ENCODE peak calls at places on chromosomes 1 and 21, in eight cellular contexts. A, E, O, F, H, I, J and M are unnamed samples.

GRCh38 chr1:41261926-41262618 is 20.0 kb upstream of the SCMH1 start:
- DNase-seq in A (no peak), E (no peak), O (no peak), F (no peak), H (no peak), I (no peak), J (no peak), M (no peak)

GRCh38 chr1:245988393-245989078 is 518.5 kb downstream of the SMYD3 start:
- DNase-seq in A (no peak), E (no peak), O (no peak), F (no peak), H (no peak), I (no peak), J (no peak), M (no peak)

GRCh38 chr1:205701405-205701804 is 21.1 kb upstream of the SLC45A3 start:
- DNase-seq in A (no peak), E (no peak), O (no peak), F (no peak), H (no peak), I (no peak), J (no peak), M (no peak)

GRCh38 chr21:16426936-16427335 is 697.2 kb downstream of the USP25 start:
- DNase-seq in A (no peak), E (no peak), O (no peak), F (no peak), H (no peak), I (no peak), J (no peak), M (no peak)

GRCh38 chr1:230272557-230272956 is 153.6 kb downstream of the PGBD5 start:
- DNase-seq in A (no peak), E (no peak), O (no peak), F (no peak), H (no peak), I (peak), J (no peak), M (no peak)

GRCh38 chr21:33801424-33802405 is 113.9 kb downstream of the ATP5PO start:
- DNase-seq in A (no peak), E (peak), O (no peak), F (no peak), H (peak), I (no peak), J (peak), M (no peak)

GRCh38 chr1:81781749-81782148 is 19.0 kb upstream of the ADGRL2 start:
- DNase-seq in A (no peak), E (no peak), O (no peak), F (no peak), H (no peak), I (no peak), J (no peak), M (no peak)

GRCh38 chr1:58786184-58786926 is 2.5 kb upstream of the JUN start:
- DNase-seq in A (no peak), E (peak), O (no peak), F (no peak), H (no peak), I (no peak), J (no peak), M (no peak)

GRCh38 chr21:44723177-44724131 is 12.1 kb upstream of the TSPEAR start:
- DNase-seq in A (no peak), E (no peak), O (no peak), F (no peak), H (peak), I (no peak), J (no peak), M (no peak)

GRCh38 chr1:235168375-235168774 is 7.3 kb upstream of the RBM34 start:
- DNase-seq in A (no peak), E (no peak), O (no peak), F (no peak), H (no peak), I (no peak), J (no peak), M (no peak)

GRCh38 chr1:153578936-153579335 is 13.3 kb upstream of the S100A2 start:
- DNase-seq in A (no peak), E (no peak), O (no peak), F (no peak), H (no peak), I (no peak), J (no peak), M (no peak)

GRCh38 chr1:153649867-153650235 is 8.7 kb upstream of the SNAPIN start:
- DNase-seq in A (no peak), E (no peak), O (no peak), F (no peak), H (peak), I (no peak), J (peak), M (no peak)

GRCh38 chr1:204975568-204976235 is 67.3 kb upstream of the CNTN2 start:
- DNase-seq in A (peak), E (peak), O (no peak), F (peak), H (peak), I (peak), J (no peak), M (no peak)

GRCh38 chr1:57079454-57080157 is 113.8 kb upstream of the C8B start:
- DNase-seq in A (no peak), E (no peak), O (no peak), F (no peak), H (no peak), I (no peak), J (no peak), M (no peak)

GRCh38 chr1:84089470-84090261 is 54.4 kb upstream of the PRKACB start:
- DNase-seq in A (no peak), E (peak), O (no peak), F (no peak), H (no peak), I (no peak), J (no peak), M (no peak)

GRCh38 chr1:61424382-61424781 is 300.6 kb downstream of the TM2D1 start:
- DNase-seq in A (no peak), E (no peak), O (no peak), F (no peak), H (peak), I (no peak), J (peak), M (no peak)

GRCh38 chr1:76727520-76727919 is 139.8 kb upstream of the ST6GALNAC5 start:
- DNase-seq in A (no peak), E (no peak), O (no peak), F (no peak), H (no peak), I (no peak), J (no peak), M (no peak)

GRCh38 chr1:176820292-176821056 is 344.0 kb downstream of the ASTN1 start:
- DNase-seq in A (no peak), E (peak), O (no peak), F (no peak), H (no peak), I (no peak), J (no peak), M (no peak)

GRCh38 chr1:96510911-96511310 is 210.7 kb upstream of the PTBP2 start:
- DNase-seq in A (no peak), E (no peak), O (no peak), F (no peak), H (peak), I (no peak), J (peak), M (no peak)

GRCh38 chr1:46490603-46491499 is 1.2 kb downstream of the DMBX1 start:
- DNase-seq in A (no peak), E (no peak), O (peak), F (no peak), H (no peak), I (no peak), J (no peak), M (no peak)

GRCh38 chr1:234553241-234554156 is 56.5 kb downstream of the IRF2BP2 start:
- DNase-seq in A (no peak), E (peak), O (no peak), F (no peak), H (no peak), I (no peak), J (no peak), M (peak)

GRCh38 chr1:60835649-60836048 is 246.7 kb upstream of the NFIA start:
- DNase-seq in A (no peak), E (no peak), O (no peak), F (no peak), H (peak), I (no peak), J (peak), M (no peak)

GRCh38 chr1:22850681-22851080 is 122.0 kb downstream of the LACTBL1 start:
- DNase-seq in A (no peak), E (no peak), O (peak), F (no peak), H (no peak), I (no peak), J (no peak), M (no peak)

GRCh38 chr1:233211595-233211994 is 83.9 kb downstream of the PCNX2 start:
- DNase-seq in A (no peak), E (peak), O (no peak), F (no peak), H (no peak), I (no peak), J (no peak), M (no peak)

GRCh38 chr1:21700094-21700493 is 30.9 kb upstream of the RAP1GAP start:
- DNase-seq in A (no peak), E (no peak), O (no peak), F (no peak), H (no peak), I (no peak), J (no peak), M (no peak)

GRCh38 chr1:203555046-203555445 is 61.1 kb downstream of the OPTC start:
- DNase-seq in A (no peak), E (peak), O (no peak), F (no peak), H (no peak), I (no peak), J (no peak), M (no peak)

GRCh38 chr1:153404768-153405167 is 11.6 kb upstream of the S100A7A start:
- DNase-seq in A (peak), E (no peak), O (peak), F (peak), H (no peak), I (peak), J (no peak), M (no peak)

GRCh38 chr1:36699113-36699512 is 216.4 kb upstream of the CSF3R start:
- DNase-seq in A (no peak), E (no peak), O (no peak), F (no peak), H (no peak), I (no peak), J (no peak), M (no peak)

GRCh38 chr1:209689484-209689883 is 14.3 kb downstream of the G0S2 start:
- DNase-seq in A (no peak), E (no peak), O (no peak), F (no peak), H (no peak), I (no peak), J (peak), M (no peak)

GRCh38 chr1:40167317-40167716 is 6.1 kb downstream of the RLF start:
- DNase-seq in A (no peak), E (no peak), O (no peak), F (no peak), H (no peak), I (no peak), J (no peak), M (no peak)

GRCh38 chr1:227723474-227723873 is 11.6 kb downstream of the JMJD4 start:
- DNase-seq in A (no peak), E (no peak), O (no peak), F (no peak), H (no peak), I (no peak), J (no peak), M (no peak)

GRCh38 chr1:207040181-207040533 is 7.6 kb upstream of the C1orf116 start:
- DNase-seq in A (no peak), E (peak), O (no peak), F (no peak), H (no peak), I (no peak), J (no peak), M (no peak)

GRCh38 chr1:89918794-89919155 is 76.1 kb upstream of the ZNF326 start:
- DNase-seq in A (no peak), E (no peak), O (no peak), F (no peak), H (no peak), I (no peak), J (no peak), M (no peak)

GRCh38 chr1:39262802-39263201 is 58.3 kb downstream of the MACF1 start:
- DNase-seq in A (no peak), E (peak), O (no peak), F (no peak), H (no peak), I (no peak), J (no peak), M (no peak)

GRCh38 chr1:37945743-37946702 is 830 bp downstream of the INPP5B start:
- DNase-seq in A (no peak), E (peak), O (peak), F (no peak), H (no peak), I (peak), J (no peak), M (peak)

GRCh38 chr1:201760516-201760915 is 68.4 kb upstream of the IPO9 start:
- DNase-seq in A (no peak), E (peak), O (no peak), F (no peak), H (no peak), I (no peak), J (no peak), M (no peak)

GRCh38 chr1:113868387-113869083 is 3.0 kb downstream of the PTPN22 start:
- DNase-seq in A (no peak), E (peak), O (no peak), F (no peak), H (no peak), I (peak), J (no peak), M (no peak)

GRCh38 chr1:244341455-244342450 is 110.0 kb downstream of the ADSS2 start:
- DNase-seq in A (no peak), E (peak), O (no peak), F (no peak), H (peak), I (peak), J (no peak), M (no peak)

GRCh38 chr1:216805233-216805632 is 82.0 kb upstream of the ESRRG start:
- DNase-seq in A (no peak), E (no peak), O (no peak), F (no peak), H (peak), I (no peak), J (no peak), M (no peak)